ENCODE peak calls at places on chromosomes 3 and 15, in four cellular contexts. L, W, R and E are unnamed samples.

GRCh38 chr3:124593442-124593829 is 136.8 kb upstream of the UMPS start:
- DNase-seq in L (no peak), R (no peak), W (no peak), E (no peak)

GRCh38 chr3:195796795-195797194 is 14.9 kb downstream of the MUC4 start:
- DNase-seq in R (no peak), W (no peak), L (peak; percentile 30), E (no peak)

GRCh38 chr3:46719735-46720271 is 2.1 kb upstream of the PRSS50 start:
- DNase-seq in R (no peak), L (peak; percentile 13), W (no peak), E (no peak)

GRCh38 chr15:38130739-38131498 is 121.7 kb upstream of the SPRED1 start:
- DNase-seq in L (no peak), W (peak; percentile 82), R (no peak), E (no peak)

GRCh38 chr3:100578646-100579045 is 30.8 kb upstream of the ADGRG7 start:
- DNase-seq in L (no peak), R (no peak), W (no peak), E (no peak)

GRCh38 chr15:26503998-26504397 is 268.9 kb downstream of the GABRB3 start:
- DNase-seq in L (no peak), R (no peak), W (no peak), E (no peak)

GRCh38 chr15:52005748-52006701 is 13.0 kb upstream of the MAPK6 start:
- DNase-seq in W (peak; percentile 14), R (no peak), L (no peak), E (no peak)

GRCh38 chr3:154730221-154730620 is 300.2 kb upstream of the GPR149 start:
- DNase-seq in L (no peak), W (no peak), R (no peak), E (no peak)

GRCh38 chr3:182967218-182968204 is 12.8 kb downstream of the DCUN1D1 start:
- DNase-seq in R (no peak), W (no peak), L (no peak), E (peak; percentile 49)

GRCh38 chr3:47433796-47434195 is 41.9 kb downstream of the SCAP start:
- DNase-seq in R (no peak), W (no peak), L (no peak), E (no peak)

GRCh38 chr3:194867270-194867983 is 181.7 kb downstream of the FAM43A start:
- DNase-seq in W (peak; percentile 70), L (no peak), R (peak; percentile 25), E (no peak)

GRCh38 chr3:2958553-2958952 is 151.6 kb downstream of the IL5RA start:
- DNase-seq in R (peak; percentile 13), W (no peak), L (no peak), E (no peak)

GRCh38 chr15:69903476-69904295 is 194.0 kb downstream of the TLE3 start:
- DNase-seq in L (no peak), R (no peak), W (no peak), E (no peak)

GRCh38 chr3:109927161-109927560 is 589.8 kb upstream of the DPPA4 start:
- DNase-seq in W (no peak), R (no peak), L (no peak), E (no peak)

GRCh38 chr3:120450914-120451669 is at the start of gene FSTL1:
- DNase-seq in L (no peak), W (peak; percentile 73), R (peak; percentile 86), E (no peak)

GRCh38 chr3:111803123-111803593 is 55.9 kb upstream of the PHLDB2 start:
- DNase-seq in L (no peak), W (peak; percentile 39), R (peak; percentile 5), E (no peak)

GRCh38 chr3:122635789-122636188 is 44.9 kb upstream of the PARP14 start:
- DNase-seq in W (no peak), L (no peak), R (no peak), E (no peak)

GRCh38 chr15:67127925-67128324 is 62.5 kb downstream of the SMAD3 start:
- DNase-seq in W (no peak), L (no peak), R (no peak), E (no peak)

GRCh38 chr3:24713516-24713915 is 218.9 kb upstream of the THRB start:
- DNase-seq in L (no peak), W (no peak), R (no peak), E (no peak)

GRCh38 chr3:15339786-15340215 is 7.4 kb upstream of the SH3BP5 start:
- DNase-seq in R (no peak), W (no peak), L (no peak), E (no peak)

GRCh38 chr3:44966795-44967278 is 9.1 kb downstream of the ZDHHC3 start:
- DNase-seq in L (no peak), R (no peak), W (no peak), E (no peak)

GRCh38 chr3:148089171-148089570 is 608.5 kb upstream of the AGTR1 start:
- DNase-seq in R (no peak), W (no peak), L (no peak), E (no peak)

GRCh38 chr15:60006203-60006782 is 2.2 kb downstream of the FOXB1 start:
- DNase-seq in L (no peak), W (no peak), R (peak; percentile 39), E (peak; percentile 73)

GRCh38 chr3:157180262-157180661 is 20.3 kb upstream of the CCNL1 start:
- DNase-seq in L (no peak), W (no peak), R (no peak), E (no peak)

GRCh38 chr3:141240290-141241247 is 8.9 kb downstream of the PXYLP1 start:
- DNase-seq in L (no peak), R (no peak), W (no peak), E (no peak)

GRCh38 chr3:185361920-185362319 is 1.0 kb upstream of the MAP3K13 start:
- DNase-seq in R (no peak), L (no peak), W (no peak), E (no peak)

GRCh38 chr3:185362850-185363661 is at the start of gene MAP3K13:
- DNase-seq in R (peak; percentile 87), W (peak; percentile 87), L (no peak), E (no peak)

GRCh38 chr3:185363662-185364203 is 797 bp downstream of the MAP3K13 start:
- DNase-seq in R (no peak), L (no peak), W (no peak), E (no peak)

GRCh38 chr3:185366913-185367312 is 4.0 kb downstream of the MAP3K13 start:
- DNase-seq in L (no peak), W (no peak), R (no peak), E (no peak)

GRCh38 chr3:185365281-185366211 is 2.6 kb downstream of the MAP3K13 start:
- DNase-seq in W (no peak), L (no peak), R (no peak), E (no peak)
- H3K4me3 ChIP-seq in W (no peak overlapping the region), L (no peak overlapping the region), R (no peak overlapping the region), E (no peak overlapping the region)

DNA sequence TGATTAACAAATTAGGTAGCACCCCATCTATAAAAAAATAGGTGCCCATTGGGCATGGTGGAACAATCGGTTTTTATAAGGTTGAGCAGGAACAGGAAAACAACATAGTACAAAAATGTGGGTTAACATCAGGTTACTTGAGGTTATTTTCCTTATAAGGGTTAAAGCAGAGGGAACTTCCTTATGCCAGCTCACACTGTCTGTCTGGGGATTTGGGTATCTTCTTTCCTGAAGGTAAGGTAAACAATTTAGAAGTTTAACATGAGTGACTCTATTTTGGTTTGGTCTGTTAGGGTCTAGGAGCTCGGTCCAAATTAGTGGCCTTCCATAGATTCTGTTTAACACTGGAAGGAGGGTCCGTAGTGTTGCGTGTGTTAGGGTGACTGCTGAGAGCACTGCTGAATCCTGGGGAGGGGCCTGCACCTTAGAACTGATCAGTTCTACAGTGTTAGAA is 14.7 kb downstream of the CHD2 start:
- DNase-seq in L (no peak), W (no peak), R (no peak), E (peak; percentile 74)
- H3K27ac ChIP-seq in L (peak overlapping the region; percentile 6), W (no peak overlapping the region), R (peak overlapping the region; percentile 89), E (peak overlapping the region; percentile 92)

GRCh38 chr3:171000281-171000680 is 26.2 kb downstream of the SLC2A2 start:
- DNase-seq in W (no peak), R (no peak), L (no peak), E (no peak)

GRCh38 chr3:170999737-171000242 is 26.7 kb downstream of the SLC2A2 start:
- DNase-seq in R (no peak), L (no peak), W (no peak), E (no peak)

GRCh38 chr3:171001957-171002694 is 24.4 kb downstream of the SLC2A2 start:
- DNase-seq in R (no peak), W (no peak), L (no peak), E (no peak)

GRCh38 chr3:171001250-171001893 is 25.1 kb downstream of the SLC2A2 start:
- DNase-seq in W (no peak), R (no peak), L (no peak), E (no peak)

GRCh38 chr3:170997966-170998913 is 28.3 kb downstream of the SLC2A2 start:
- DNase-seq in L (no peak), R (no peak), W (no peak), E (no peak)
- H3K36me3 ChIP-seq in L (no peaks in the 10 kb centered on the region), R (no peaks in the 10 kb centered on the region), W (no peaks in the 10 kb centered on the region), E (no peaks in the 10 kb centered on the region)

GRCh38 chr3:10215578-10216368 is 32.5 kb upstream of the TATDN2 start:
- DNase-seq in W (no peak), L (no peak), R (no peak), E (no peak)

GRCh38 chr3:10217359-10217758 is 30.9 kb upstream of the TATDN2 start:
- DNase-seq in W (no peak), L (no peak), R (no peak), E (no peak)

GRCh38 chr3:10213156-10213792 is 35.0 kb upstream of the TATDN2 start:
- DNase-seq in W (no peak), L (no peak), R (no peak), E (no peak)
- H3K4me3 ChIP-seq in W (no peak overlapping the region), L (no peak overlapping the region), R (no peak overlapping the region), E (no peak overlapping the region)

DNA sequence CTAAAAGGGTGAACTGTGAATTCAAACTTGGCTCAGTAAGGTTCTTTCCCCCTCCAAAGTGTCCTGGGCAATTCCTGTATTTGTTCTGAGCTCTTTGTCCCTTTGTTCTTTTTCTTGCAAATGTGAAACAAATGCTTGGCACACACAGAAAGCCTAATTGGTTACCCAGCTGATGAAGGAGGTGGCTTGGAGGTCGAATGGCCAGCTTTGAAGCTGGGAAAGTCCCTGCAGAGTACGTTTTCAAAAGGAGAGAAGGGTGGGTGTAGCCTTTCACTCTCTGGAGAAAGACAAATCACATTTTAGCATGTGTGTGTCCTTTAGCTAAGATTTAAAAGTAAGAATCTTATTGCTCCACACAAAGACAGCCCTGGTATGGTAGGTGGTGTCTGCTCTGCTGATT is 154.4 kb downstream of the PEX5L start:
- DNase-seq in W (no peak), L (no peak), R (no peak), E (no peak)
- H3K27ac ChIP-seq in W (no peak overlapping the region), L (no peak overlapping the region), R (no peak overlapping the region), E (no peak overlapping the region)

DNA sequence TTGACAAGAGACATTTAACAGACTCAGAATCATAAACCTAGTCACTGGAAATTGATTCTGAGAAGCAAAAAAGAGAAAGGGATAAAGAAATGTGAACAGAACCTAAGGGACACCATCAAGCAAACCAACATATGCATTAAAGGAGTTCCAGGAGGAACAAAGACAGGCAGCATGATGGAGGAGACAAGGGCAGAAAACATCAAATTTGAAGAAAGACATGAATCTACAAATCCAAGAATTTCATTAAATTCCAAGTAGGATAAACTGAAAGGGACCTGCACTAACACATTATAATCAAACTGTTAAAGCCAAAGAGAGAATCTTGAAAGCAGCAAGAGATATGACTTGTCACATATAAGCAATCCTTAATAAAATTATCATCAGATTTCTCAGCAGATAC is 122.3 kb downstream of the STT3B start:
- DNase-seq in L (no peak), W (no peak), R (no peak), E (no peak)
- H3K36me3 ChIP-seq in L (no peaks in the 10 kb centered on the region), W (no peaks in the 10 kb centered on the region), R (no peaks in the 10 kb centered on the region), E (no peaks in the 10 kb centered on the region)